ENCODE peak calls at places on chromosomes 16 and 17, in ten cellular contexts. One of them, this sample, is unnamed.

GRCh38 chr17:37741334-37742113 is 3.3 kb downstream of the HNF1B start:
- DNase-seq in fibroblast of villous mesenchyme: no peak
- DNase-seq in astrocyte: no peak
- DNase-seq in nephron progenitor cell: no peak
- DNase-seq in H9: no peak
- DNase-seq in K562: no peak
- DNase-seq in IMR-90: no peak
- DNase-seq in AG04449: no peak
- DNase-seq in DND-41: no peak
- DNase-seq in GM12865: no peak
- DNase-seq in this sample: no peak

GRCh38 chr17:70968302-70968701 is 799.0 kb downstream of the KCNJ2 start:
- DNase-seq in fibroblast of villous mesenchyme: peak
- DNase-seq in astrocyte: peak
- DNase-seq in nephron progenitor cell: no peak
- DNase-seq in H9: no peak
- DNase-seq in K562: no peak
- DNase-seq in IMR-90: peak
- DNase-seq in AG04449: no peak
- DNase-seq in DND-41: no peak
- DNase-seq in GM12865: no peak
- DNase-seq in this sample: no peak

GRCh38 chr17:28643979-28644781 is 778 bp downstream of the BLTP2 start:
- DNase-seq in fibroblast of villous mesenchyme: peak
- DNase-seq in astrocyte: peak
- DNase-seq in nephron progenitor cell: peak
- DNase-seq in H9: peak
- DNase-seq in K562: peak
- DNase-seq in IMR-90: peak
- DNase-seq in AG04449: no peak
- DNase-seq in DND-41: peak
- DNase-seq in GM12865: peak
- DNase-seq in this sample: no peak

GRCh38 chr16:951660-952301 is 19.0 kb downstream of the LMF1 start:
- DNase-seq in fibroblast of villous mesenchyme: no peak
- DNase-seq in astrocyte: peak
- DNase-seq in nephron progenitor cell: no peak
- DNase-seq in H9: no peak
- DNase-seq in K562: peak
- DNase-seq in IMR-90: peak
- DNase-seq in AG04449: no peak
- DNase-seq in DND-41: no peak
- DNase-seq in GM12865: no peak
- DNase-seq in this sample: no peak

GRCh38 chr17:78414178-78415162 is 36.0 kb downstream of the PGS1 start:
- DNase-seq in fibroblast of villous mesenchyme: no peak
- DNase-seq in astrocyte: no peak
- DNase-seq in nephron progenitor cell: no peak
- DNase-seq in H9: no peak
- DNase-seq in K562: no peak
- DNase-seq in IMR-90: no peak
- DNase-seq in AG04449: no peak
- DNase-seq in DND-41: no peak
- DNase-seq in GM12865: no peak
- DNase-seq in this sample: no peak

GRCh38 chr17:61355475-61355874 is 44.2 kb upstream of the TBX2 start:
- DNase-seq in fibroblast of villous mesenchyme: no peak
- DNase-seq in astrocyte: no peak
- DNase-seq in nephron progenitor cell: no peak
- DNase-seq in H9: no peak
- DNase-seq in K562: no peak
- DNase-seq in IMR-90: no peak
- DNase-seq in AG04449: no peak
- DNase-seq in DND-41: no peak
- DNase-seq in GM12865: no peak
- DNase-seq in this sample: no peak

GRCh38 chr16:84832488-84833141 is 12.8 kb downstream of the CRISPLD2 start:
- DNase-seq in fibroblast of villous mesenchyme: peak
- DNase-seq in astrocyte: peak
- DNase-seq in nephron progenitor cell: no peak
- DNase-seq in H9: no peak
- DNase-seq in K562: no peak
- DNase-seq in IMR-90: peak
- DNase-seq in AG04449: peak
- DNase-seq in DND-41: no peak
- DNase-seq in GM12865: no peak
- DNase-seq in this sample: peak

GRCh38 chr16:72270531-72270930 is 98.6 kb upstream of the PMFBP1 start:
- DNase-seq in fibroblast of villous mesenchyme: peak
- DNase-seq in astrocyte: no peak
- DNase-seq in nephron progenitor cell: no peak
- DNase-seq in H9: no peak
- DNase-seq in K562: no peak
- DNase-seq in IMR-90: no peak
- DNase-seq in AG04449: no peak
- DNase-seq in DND-41: no peak
- DNase-seq in GM12865: no peak
- DNase-seq in this sample: no peak

GRCh38 chr17:40916366-40916765 is 21.1 kb downstream of the KRT23 start:
- DNase-seq in fibroblast of villous mesenchyme: no peak
- DNase-seq in astrocyte: no peak
- DNase-seq in nephron progenitor cell: no peak
- DNase-seq in H9: no peak
- DNase-seq in K562: no peak
- DNase-seq in IMR-90: no peak
- DNase-seq in AG04449: no peak
- DNase-seq in DND-41: no peak
- DNase-seq in GM12865: no peak
- DNase-seq in this sample: no peak

GRCh38 chr17:40914456-40914855 is 23.0 kb downstream of the KRT23 start:
- DNase-seq in fibroblast of villous mesenchyme: no peak
- DNase-seq in astrocyte: no peak
- DNase-seq in nephron progenitor cell: no peak
- DNase-seq in H9: no peak
- DNase-seq in K562: no peak
- DNase-seq in IMR-90: no peak
- DNase-seq in AG04449: no peak
- DNase-seq in DND-41: no peak
- DNase-seq in GM12865: no peak
- DNase-seq in this sample: no peak

GRCh38 chr17:40912506-40913220 is 24.8 kb downstream of the KRT23 start:
- DNase-seq in fibroblast of villous mesenchyme: no peak
- DNase-seq in astrocyte: no peak
- DNase-seq in nephron progenitor cell: no peak
- DNase-seq in H9: no peak
- DNase-seq in K562: no peak
- DNase-seq in IMR-90: no peak
- DNase-seq in AG04449: no peak
- DNase-seq in DND-41: no peak
- DNase-seq in GM12865: no peak
- DNase-seq in this sample: no peak

GRCh38 chr17:40915721-40916256 is 21.7 kb downstream of the KRT23 start:
- DNase-seq in fibroblast of villous mesenchyme: peak
- DNase-seq in astrocyte: peak
- DNase-seq in nephron progenitor cell: no peak
- DNase-seq in H9: no peak
- DNase-seq in K562: no peak
- DNase-seq in IMR-90: peak
- DNase-seq in AG04449: peak
- DNase-seq in DND-41: no peak
- DNase-seq in GM12865: peak
- DNase-seq in this sample: no peak

GRCh38 chr17:40915199-40915661 is 22.2 kb downstream of the KRT23 start:
- DNase-seq in fibroblast of villous mesenchyme: peak
- DNase-seq in astrocyte: peak
- DNase-seq in nephron progenitor cell: no peak
- DNase-seq in H9: no peak
- DNase-seq in K562: no peak
- DNase-seq in IMR-90: peak
- DNase-seq in AG04449: peak
- DNase-seq in DND-41: no peak
- DNase-seq in GM12865: peak
- DNase-seq in this sample: no peak
- TF ChIP-seq CTCF in fibroblast of villous mesenchyme: no peak
- TF ChIP-seq CTCF in astrocyte: no peak
- TF ChIP-seq CTCF in nephron progenitor cell: no peak
- TF ChIP-seq CTCF in H9: no peak
- TF ChIP-seq CTCF in K562: no peak
- TF ChIP-seq CTCF in IMR-90: no peak
- TF ChIP-seq CTCF in AG04449: no peak
- TF ChIP-seq CTCF in DND-41: no peak
- TF ChIP-seq CTCF in GM12865: no peak
- TF ChIP-seq CTCF in this sample: no peak

DNA sequence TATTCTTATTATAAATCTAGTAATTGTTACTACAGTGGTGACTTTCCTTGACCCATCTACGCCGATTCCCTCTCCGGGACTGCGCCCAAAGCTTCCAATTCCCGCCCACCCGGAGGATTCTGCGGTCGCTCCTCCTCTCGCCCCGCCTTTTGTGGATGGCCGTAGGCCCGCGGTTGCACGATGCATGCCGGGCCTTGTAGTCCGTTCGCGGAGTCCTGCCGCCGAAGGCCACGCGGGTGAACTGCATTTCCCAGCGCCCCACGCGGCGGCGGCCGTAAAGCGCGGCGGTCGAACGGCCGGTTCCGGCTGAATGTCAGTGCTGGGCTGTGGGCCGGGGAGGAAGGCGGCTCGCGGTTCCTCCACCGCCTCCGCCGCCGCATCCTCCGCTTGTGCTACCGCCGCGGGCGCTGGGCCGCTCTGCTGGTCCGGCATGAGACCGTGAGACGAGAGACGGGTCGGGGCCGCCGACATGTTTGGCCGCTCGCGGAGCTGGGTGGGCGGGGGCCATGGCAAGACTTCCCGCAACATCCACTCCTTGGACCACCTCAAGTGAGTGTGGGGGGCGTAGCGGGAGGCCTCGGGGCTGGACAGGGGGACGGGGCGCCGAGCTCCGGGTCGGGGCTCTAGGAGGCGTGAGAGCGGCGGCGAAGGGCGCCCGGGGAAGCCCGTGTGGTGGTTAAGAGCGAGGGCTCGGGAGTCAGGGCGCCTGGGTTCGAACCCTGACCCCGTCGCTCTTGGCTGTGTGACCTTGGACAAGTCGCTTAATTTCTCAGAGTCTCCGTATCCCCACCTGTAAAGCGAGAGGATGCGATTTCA is at the start of gene CLEC16A:
- DNase-seq in fibroblast of villous mesenchyme: peak
- DNase-seq in astrocyte: peak
- DNase-seq in nephron progenitor cell: peak
- DNase-seq in H9: peak
- DNase-seq in K562: peak
- DNase-seq in IMR-90: peak
- DNase-seq in AG04449: peak
- DNase-seq in DND-41: peak
- DNase-seq in GM12865: peak
- DNase-seq in this sample: peak
- TF ChIP-seq CTCF in fibroblast of villous mesenchyme: no peak
- TF ChIP-seq CTCF in astrocyte: no peak
- TF ChIP-seq CTCF in nephron progenitor cell: no peak
- TF ChIP-seq CTCF in H9: no peak
- TF ChIP-seq CTCF in K562: peak
- TF ChIP-seq CTCF in IMR-90: no peak
- TF ChIP-seq CTCF in AG04449: no peak
- TF ChIP-seq CTCF in DND-41: peak
- TF ChIP-seq CTCF in GM12865: no peak
- TF ChIP-seq CTCF in this sample: no peak

GRCh38 chr16:24568392-24568791 is 29.0 kb downstream of the RBBP6 start:
- DNase-seq in fibroblast of villous mesenchyme: peak
- DNase-seq in astrocyte: peak
- DNase-seq in nephron progenitor cell: no peak
- DNase-seq in H9: no peak
- DNase-seq in K562: no peak
- DNase-seq in IMR-90: peak
- DNase-seq in AG04449: no peak
- DNase-seq in DND-41: no peak
- DNase-seq in GM12865: no peak
- DNase-seq in this sample: no peak
- TF ChIP-seq CTCF in fibroblast of villous mesenchyme: peak
- TF ChIP-seq CTCF in astrocyte: peak
- TF ChIP-seq CTCF in nephron progenitor cell: no peak
- TF ChIP-seq CTCF in H9: no peak
- TF ChIP-seq CTCF in K562: no peak
- TF ChIP-seq CTCF in IMR-90: peak
- TF ChIP-seq CTCF in AG04449: peak
- TF ChIP-seq CTCF in DND-41: peak
- TF ChIP-seq CTCF in GM12865: no peak
- TF ChIP-seq CTCF in this sample: peak

GRCh38 chr16:82605076-82605475 is 21.7 kb upstream of the CDH13 start:
- DNase-seq in fibroblast of villous mesenchyme: no peak
- DNase-seq in astrocyte: no peak
- DNase-seq in nephron progenitor cell: no peak
- DNase-seq in H9: no peak
- DNase-seq in K562: no peak
- DNase-seq in IMR-90: no peak
- DNase-seq in AG04449: no peak
- DNase-seq in DND-41: no peak
- DNase-seq in GM12865: no peak
- DNase-seq in this sample: no peak

GRCh38 chr16:82598766-82599165 is 28.0 kb upstream of the CDH13 start:
- DNase-seq in fibroblast of villous mesenchyme: no peak
- DNase-seq in astrocyte: no peak
- DNase-seq in nephron progenitor cell: no peak
- DNase-seq in H9: no peak
- DNase-seq in K562: no peak
- DNase-seq in IMR-90: no peak
- DNase-seq in AG04449: no peak
- DNase-seq in DND-41: no peak
- DNase-seq in GM12865: no peak
- DNase-seq in this sample: no peak

GRCh38 chr16:82609140-82609539 is 17.6 kb upstream of the CDH13 start:
- DNase-seq in fibroblast of villous mesenchyme: no peak
- DNase-seq in astrocyte: no peak
- DNase-seq in nephron progenitor cell: no peak
- DNase-seq in H9: no peak
- DNase-seq in K562: no peak
- DNase-seq in IMR-90: no peak
- DNase-seq in AG04449: no peak
- DNase-seq in DND-41: no peak
- DNase-seq in GM12865: no peak
- DNase-seq in this sample: peak

GRCh38 chr16:82605863-82606620 is 20.7 kb upstream of the CDH13 start:
- DNase-seq in fibroblast of villous mesenchyme: no peak
- DNase-seq in astrocyte: no peak
- DNase-seq in nephron progenitor cell: no peak
- DNase-seq in H9: peak
- DNase-seq in K562: no peak
- DNase-seq in IMR-90: no peak
- DNase-seq in AG04449: no peak
- DNase-seq in DND-41: no peak
- DNase-seq in GM12865: no peak
- DNase-seq in this sample: no peak

DNA sequence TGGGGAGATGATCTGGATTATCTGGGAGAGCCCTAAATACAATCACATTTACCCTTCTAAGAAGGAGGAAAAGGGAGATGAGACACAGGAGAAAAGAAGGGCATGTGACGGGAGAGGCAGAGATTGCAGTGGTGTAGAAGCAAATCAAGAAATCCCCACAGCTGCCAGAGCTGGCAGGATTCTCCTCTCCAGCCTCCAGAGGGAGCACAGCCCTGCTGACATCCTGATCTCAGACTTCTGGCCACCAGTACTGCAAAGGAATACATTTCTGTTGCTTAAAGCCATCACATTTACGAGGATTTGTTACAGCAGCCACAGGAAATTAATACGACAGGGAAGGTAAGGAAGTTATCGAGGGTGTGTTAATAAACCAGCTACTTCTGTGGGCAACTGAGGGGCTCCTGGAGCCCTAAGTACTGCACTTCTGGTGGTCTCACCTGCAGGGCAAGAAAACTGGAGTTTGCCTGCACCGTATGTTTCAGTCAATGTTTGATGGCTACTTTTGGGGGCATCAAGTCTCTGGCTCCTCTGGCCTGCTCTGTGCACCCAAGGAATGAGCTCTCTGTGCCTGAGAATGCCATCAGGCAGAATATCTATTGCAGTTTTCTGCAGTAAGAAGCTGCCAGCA is 22.9 kb upstream of the CDH13 start:
- DNase-seq in fibroblast of villous mesenchyme: peak
- DNase-seq in astrocyte: peak
- DNase-seq in nephron progenitor cell: peak
- DNase-seq in H9: peak
- DNase-seq in K562: no peak
- DNase-seq in IMR-90: peak
- DNase-seq in AG04449: peak
- DNase-seq in DND-41: no peak
- DNase-seq in GM12865: peak
- DNase-seq in this sample: peak
- TF ChIP-seq CTCF in fibroblast of villous mesenchyme: peak
- TF ChIP-seq CTCF in astrocyte: peak
- TF ChIP-seq CTCF in nephron progenitor cell: peak
- TF ChIP-seq CTCF in H9: peak
- TF ChIP-seq CTCF in K562: no peak
- TF ChIP-seq CTCF in IMR-90: peak
- TF ChIP-seq CTCF in AG04449: peak
- TF ChIP-seq CTCF in DND-41: peak
- TF ChIP-seq CTCF in GM12865: peak
- TF ChIP-seq CTCF in this sample: peak

This sample was measured in left ventricle myocardium inferior.